ENCODE peak calls at places on chromosomes 5 and 9, in four cellular contexts. E is GM12892, K is fibroblast of gingiva, S is chondrocyte. U is an unnamed sample.

GRCh38 chr5:133618141-133618540 is 5.8 kb upstream of the FSTL4 start:
- DNase-seq in E (no peak), S (no peak), K (no peak), U (no peak)

GRCh38 chr9:34262971-34263370 is 66.1 kb downstream of the KIF24 start:
- DNase-seq in S (no peak), E (no peak), K (no peak), U (no peak)

GRCh38 chr5:111514087-111514486 is 1.8 kb upstream of the STARD4 start:
- DNase-seq in E (no peak), K (no peak), S (no peak), U (no peak)

GRCh38 chr9:112819635-112820496 is 69.3 kb downstream of the SNX30 start:
- DNase-seq in K (peak; percentile 57), S (no peak), E (no peak), U (no peak)

GRCh38 chr9:97636903-97637302 is 3.3 kb downstream of the NCBP1 start:
- DNase-seq in K (no peak), E (no peak), S (no peak), U (no peak)

GRCh38 chr9:91886433-91887031 is 63.5 kb downstream of the ROR2 start:
- DNase-seq in E (no peak), K (no peak), S (no peak), U (peak; percentile 72)

GRCh38 chr5:68479524-68479923 is 264.0 kb downstream of the PIK3R1 start:
- DNase-seq in K (no peak), E (no peak), S (no peak), U (no peak)

GRCh38 chr5:180647465-180647864 is 1.9 kb downstream of the FLT4 start:
- DNase-seq in K (no peak), E (no peak), S (no peak), U (no peak)

GRCh38 chr5:126718246-126718868 is 58.6 kb upstream of the LMNB1 start:
- DNase-seq in E (no peak), S (no peak), K (no peak), U (no peak)

GRCh38 chr9:38405841-38406240 is 13.3 kb downstream of the ALDH1B1 start:
- DNase-seq in E (no peak), K (no peak), S (peak; percentile 8), U (no peak)

GRCh38 chr5:173618927-173619519 is 2.6 kb upstream of the BOD1 start:
- DNase-seq in S (no peak), K (no peak), E (peak; percentile 29), U (no peak)

GRCh38 chr5:58985759-58986158 is 402.9 kb downstream of the RAB3C start:
- DNase-seq in K (no peak), S (no peak), E (no peak), U (no peak)

GRCh38 chr9:37897665-37898064 is 6.3 kb downstream of the SLC25A51 start:
- DNase-seq in K (no peak), S (no peak), E (no peak), U (no peak)

GRCh38 chr5:90888511-90889324 is 330.1 kb downstream of the ADGRV1 start:
- DNase-seq in K (peak; percentile 33), S (no peak), E (no peak), U (no peak)

GRCh38 chr5:141825836-141826560 is 52.2 kb downstream of the PCDH1 start:
- DNase-seq in S (no peak), K (no peak), E (peak; percentile 45), U (peak; percentile 64)

GRCh38 chr9:128611600-128612394 is 44.9 kb downstream of the DYNC2I2 start:
- DNase-seq in S (no peak), E (no peak), K (no peak), U (peak; percentile 40)

GRCh38 chr9:105127863-105128220 is 116.6 kb upstream of the SLC44A1 start:
- DNase-seq in S (no peak), E (peak; percentile 25), K (no peak), U (no peak)

GRCh38 chr9:14018061-14018460 is 295.9 kb downstream of the NFIB start:
- DNase-seq in E (no peak), S (no peak), K (no peak), U (no peak)

GRCh38 chr5:52885614-52886013 is 97.9 kb downstream of the ITGA1 start:
- DNase-seq in E (no peak), S (no peak), K (no peak), U (no peak)

GRCh38 chr9:128902351-128903078 is 18.3 kb upstream of the PHYHD1 start:
- DNase-seq in S (no peak), E (peak; percentile 75), K (no peak), U (peak; percentile 97)

GRCh38 chr5:17167171-17167891 is 50.1 kb upstream of the BASP1 start:
- DNase-seq in E (no peak), K (no peak), S (no peak), U (no peak)

GRCh38 chr5:175733017-175733416 is 75.1 kb downstream of the HRH2 start:
- DNase-seq in S (no peak), E (no peak), K (no peak), U (no peak)

GRCh38 chr9:135818718-135819475 is 88.4 kb downstream of the CAMSAP1 start:
- DNase-seq in K (no peak), E (no peak), S (no peak), U (no peak)

GRCh38 chr5:42483472-42484154 is 60.4 kb downstream of the GHR start:
- DNase-seq in K (no peak), S (no peak), E (no peak), U (no peak)

GRCh38 chr5:76180817-76181805 is 97.9 kb downstream of the SV2C start:
- DNase-seq in S (no peak), E (no peak), K (no peak), U (no peak)

GRCh38 chr5:129133553-129133952 is 39.0 kb downstream of the ISOC1 start:
- DNase-seq in E (no peak), K (no peak), S (no peak), U (no peak)

GRCh38 chr9:36319806-36320205 is 61.6 kb upstream of the GNE start:
- DNase-seq in S (no peak), K (no peak), E (no peak), U (no peak)

GRCh38 chr5:4027335-4027734 is 431.7 kb downstream of the IRX1 start:
- DNase-seq in S (no peak), E (no peak), K (no peak), U (no peak)

GRCh38 chr5:80198399-80198798 is 57.4 kb downstream of the SERINC5 start:
- DNase-seq in K (peak; percentile 17), S (no peak), E (no peak), U (no peak)

GRCh38 chr5:32109236-32109635 is 64.9 kb downstream of the GOLPH3 start:
- DNase-seq in S (no peak), K (peak; percentile 71), E (no peak), U (no peak)

GRCh38 chr9:113738506-113738897 is 137.6 kb upstream of the ZNF618 start:
- DNase-seq in K (no peak), S (no peak), E (no peak), U (no peak)

GRCh38 chr5:14696057-14696456 is 31.5 kb downstream of the OTULIN start:
- DNase-seq in S (no peak), K (no peak), E (no peak), U (no peak)

GRCh38 chr9:35106343-35106730 is 3.4 kb upstream of the STOML2 start:
- DNase-seq in S (no peak), K (no peak), E (no peak), U (no peak)

GRCh38 chr5:159031513-159031912 is 68.2 kb downstream of the EBF1 start:
- DNase-seq in E (no peak), K (no peak), S (no peak), U (no peak)

GRCh38 chr9:32251539-32251938 is 132.9 kb upstream of the ACO1 start:
- DNase-seq in E (peak; percentile 27), K (no peak), S (no peak), U (no peak)

GRCh38 chr5:160165137-160166068 is 46.2 kb upstream of the PWWP2A start:
- DNase-seq in E (no peak), S (peak; percentile 98), K (peak; percentile 98), U (peak; percentile 75)